ENCODE peak calls at places on chromosomes 5 and 9, in five cellular contexts. Z is ovary; Q is anterior cingulate cortex; N is fibroblast of the conjunctiva; A is stimulated activated CD4-positive, alpha-beta T cell treated with anti-CD3 and anti-CD28 coated beads, Interleukin-4, amount 100 ng/mL, for 4 hours. J is an unnamed sample.

GRCh38 chr9:81789751-81790150 is 100.4 kb upstream of the TLE1 start:
- DNase-seq in N (no peak), A (no peak), Q (no peak), Z (no peak), J (no peak)

GRCh38 chr9:34363619-34364351 is 12.9 kb downstream of the MYORG start:
- DNase-seq in Z (no peak), A (no peak), N (no peak), Q (no peak), J (no peak)

GRCh38 chr5:3004361-3005080 is 253.0 kb upstream of the IRX2 start:
- DNase-seq in Z (no peak), N (no peak), A (no peak), Q (no peak), J (no peak)

GRCh38 chr9:31119882-31120481 is 1264.5 kb upstream of the ACO1 start:
- DNase-seq in Q (no peak), A (peak), N (peak), Z (no peak), J (peak)

GRCh38 chr9:88818495-88819201 is 172.6 kb upstream of the S1PR3 start:
- DNase-seq in Q (no peak), A (no peak), Z (no peak), N (peak), J (no peak)

GRCh38 chr5:317086-317811 is 4.3 kb upstream of the AHRR start:
- DNase-seq in Z (no peak), Q (no peak), A (peak), N (peak), J (peak)

GRCh38 chr9:137759117-137759516 is 118.5 kb upstream of the CACNA1B start:
- DNase-seq in Z (no peak), N (no peak), Q (no peak), A (no peak), J (no peak)

GRCh38 chr5:140965905-140966292 is 377 bp upstream of the PCDHAC2 start:
- DNase-seq in Q (no peak), N (no peak), A (no peak), Z (no peak), J (peak)

J was measured in Calu3.